ENCODE peak calls at places on chromosomes 2 and 18, in nine cellular contexts. D is activated CD4-positive, alpha-beta T cell treated with anti-CD3 and anti-CD28 coated beads, Interleukin-2, amount 50 U/mL, for 1 hour; L is stimulated activated CD4-positive, alpha-beta T cell treated with anti-CD3 and anti-CD28 coated beads, Interleukin-1b, Interleukin-23, amount 100 ng/mL, for 24 hours; J is cardiac fibroblast; Q is A549; E is KG1; W is memory B cell; K is CD8-positive, alpha-beta T cell; V is stimulated activated CD8-positive, alpha-beta memory T cell treated with anti-CD3 and anti-CD28 coated beads, Interleukin-15, amount 100 ng/mL, for 24 hours. Z is an unnamed sample.
A peak's percentile ranks its signal among the peaks of the same experiment; 100 is the strongest.

GRCh38 chr2:37191747-37192146 is 3.3 kb upstream of the SULT6B1 start:
- DNase-seq in V (no peak), L (no peak), K (no peak), W (no peak), J (no peak), Q (no peak), D (no peak), E (no peak), Z (no peak)

GRCh38 chr2:3062476-3063260 is 314.9 kb downstream of the EIPR1 start:
- DNase-seq in L (no peak), K (no peak), Q (no peak), E (no peak), V (no peak), W (no peak), D (no peak), J (no peak), Z (no peak)

GRCh38 chr2:233794128-233794658 is 16.1 kb downstream of the MROH2A start:
- DNase-seq in K (no peak), L (no peak), Q (no peak), E (no peak), W (no peak), J (no peak), V (no peak), D (no peak), Z (no peak)

GRCh38 chr18:79906706-79907105 is 44.7 kb downstream of the SLC66A2 start:
- DNase-seq in Q (no peak), W (no peak), K (no peak), E (no peak), D (no peak), L (no peak), V (no peak), J (no peak), Z (no peak)

GRCh38 chr18:56990678-56991077 is 156.2 kb upstream of the BOD1L2 start:
- DNase-seq in V (no peak), J (no peak), W (no peak), K (no peak), Q (no peak), L (no peak), D (no peak), E (no peak), Z (no peak)

GRCh38 chr2:150878347-150878746 is 383.3 kb downstream of the RBM43 start:
- DNase-seq in L (no peak), E (no peak), V (no peak), Q (peak; percentile 17), J (peak; percentile 23), K (no peak), W (no peak), D (no peak), Z (no peak)

GRCh38 chr2:194155406-194155805 is 1501.6 kb upstream of the SLC39A10 start:
- DNase-seq in W (no peak), J (no peak), E (no peak), L (no peak), Q (no peak), D (no peak), K (no peak), V (no peak), Z (no peak)

GRCh38 chr2:237876518-237876917 is 17.1 kb downstream of the RAMP1 start:
- DNase-seq in D (no peak), V (no peak), E (no peak), L (no peak), J (no peak), K (no peak), W (no peak), Q (no peak), Z (no peak)

GRCh38 chr2:127697482-127698180 is 3.7 kb upstream of the SFT2D3 start:
- DNase-seq in Q (no peak), L (no peak), D (no peak), E (no peak), W (no peak), V (no peak), J (no peak), K (no peak), Z (no peak)

GRCh38 chr2:230881840-230882239 is 17.1 kb downstream of the ITM2C start:
- DNase-seq in V (no peak), L (no peak), E (no peak), J (no peak), D (no peak), K (no peak), W (no peak), Q (no peak), Z (no peak)

GRCh38 chr2:97911210-97911921 is 84.4 kb downstream of the TMEM131 start:
- DNase-seq in E (peak; percentile 21), V (no peak), K (no peak), D (no peak), L (no peak), W (peak; percentile 33), J (peak; percentile 4), Q (no peak), Z (peak; percentile 19)

GRCh38 chr2:172454404-172455120 is 27.2 kb downstream of the ITGA6 start:
- DNase-seq in V (no peak), J (no peak), K (no peak), E (no peak), W (no peak), Q (no peak), L (no peak), D (no peak), Z (no peak)

GRCh38 chr18:80252136-80252535 is 4.8 kb upstream of the PARD6G start:
- DNase-seq in L (no peak), J (no peak), E (no peak), K (no peak), D (no peak), W (no peak), Q (no peak), V (no peak), Z (no peak)

GRCh38 chr2:111634995-111635538 is 248.9 kb downstream of the ANAPC1 start:
- DNase-seq in V (no peak), L (no peak), Q (no peak), K (no peak), W (no peak), D (no peak), E (no peak), J (peak; percentile 69), Z (no peak)

Z was measured in GDM1.